ENCODE peak calls at places on chromosome 16, in four cellular contexts. E is OCI-LY7, F is activated gamma-delta T cell, W is HTR-8/SVneo. D is an unnamed sample.

GRCh38 chr16:31253642-31254045 is 6.1 kb upstream of the ITGAM start:
- DNase-seq in E (no peak), F (no peak), W (no peak), D (no peak)

GRCh38 chr16:31764103-31764502 is 109.5 kb upstream of the ZNF267 start:
- DNase-seq in E (no peak), W (no peak), F (no peak), D (no peak)

GRCh38 chr16:28304214-28304613 is 11.9 kb downstream of the SBK1 start:
- DNase-seq in E (no peak), W (no peak), F (no peak), D (no peak)

GRCh38 chr16:13767215-13767614 is 152.7 kb upstream of the ERCC4 start:
- DNase-seq in E (peak), F (no peak), W (no peak), D (no peak)

GRCh38 chr16:66357523-66357928 is 9.0 kb upstream of the CDH5 start:
- DNase-seq in W (peak), E (peak), F (no peak), D (no peak)

GRCh38 chr16:85916141-85916890 is 17.4 kb downstream of the IRF8 start:
- DNase-seq in F (no peak), W (no peak), E (no peak), D (peak)

GRCh38 chr16:84848991-84849634 is 29.3 kb downstream of the CRISPLD2 start:
- DNase-seq in F (no peak), E (no peak), W (no peak), D (peak)

GRCh38 chr16:48535831-48536599 is 74.0 kb downstream of the N4BP1 start:
- DNase-seq in W (no peak), E (no peak), F (no peak), D (peak)

GRCh38 chr16:29857133-29857760 is 5.8 kb downstream of the CDIPT start:
- DNase-seq in E (no peak), W (no peak), F (no peak), D (no peak)

GRCh38 chr16:31354394-31355291 is at the start of gene ITGAX:
- DNase-seq in F (no peak), W (peak), E (no peak), D (peak)